ENCODE peak calls at places on chromosomes 2 and 18, in six cellular contexts. Y is astrocyte of the spinal cord, N is GM23248, Z is D341Med, T is T-cell, G is endothelial cell. S is an unnamed sample.

GRCh38 chr18:30810580-30810979 is 232.0 kb downstream of the DSC3 start:
- DNase-seq in N (no peak), G (no peak), Z (no peak), T (no peak), Y (no peak), S (no peak)

GRCh38 chr2:96142217-96143113 is 2.8 kb downstream of the DUSP2 start:
- DNase-seq in Y (no peak), G (no peak), N (no peak), T (peak), Z (no peak), S (peak)

GRCh38 chr2:25387479-25388449 is 46.0 kb upstream of the DNMT3A start:
- DNase-seq in N (no peak), Z (no peak), T (no peak), G (no peak), Y (no peak), S (no peak)

GRCh38 chr2:236746833-236747232 is 177.2 kb downstream of the ACKR3 start:
- DNase-seq in N (no peak), Y (no peak), Z (no peak), G (no peak), T (no peak), S (no peak)

GRCh38 chr2:75292826-75293225 is 93.5 kb upstream of the TACR1 start:
- DNase-seq in Z (no peak), G (no peak), T (no peak), N (peak), Y (peak), S (no peak)

GRCh38 chr2:150280255-150280654 is 207.2 kb downstream of the RND3 start:
- DNase-seq in Y (peak), T (no peak), G (no peak), Z (no peak), N (peak), S (no peak)

GRCh38 chr2:166091439-166091838 is 36.4 kb downstream of the SCN1A start:
- DNase-seq in Y (peak), Z (no peak), T (no peak), G (no peak), N (no peak), S (no peak)

GRCh38 chr18:11672198-11672597 is 16.9 kb upstream of the GNAL start:
- DNase-seq in T (no peak), Y (no peak), N (no peak), Z (no peak), G (no peak), S (no peak)

GRCh38 chr2:183078467-183079334 is at the start of gene DUSP19:
- DNase-seq in Y (peak), T (peak), N (peak), Z (peak), G (peak), S (peak)

GRCh38 chr18:9333441-9334350 is 877 bp upstream of the TWSG1 start:
- DNase-seq in Y (no peak), G (no peak), N (peak), Z (no peak), T (no peak), S (peak)

GRCh38 chr2:228417526-228417925 is 236.0 kb upstream of the SPHKAP start:
- DNase-seq in N (peak), G (no peak), Z (no peak), Y (peak), T (no peak), S (no peak)

GRCh38 chr2:161419338-161419965 is 3.4 kb downstream of the TBR1 start:
- DNase-seq in Z (no peak), T (no peak), Y (no peak), N (no peak), G (no peak), S (no peak)

GRCh38 chr2:238336151-238336550 is 15.8 kb downstream of the TRAF3IP1 start:
- DNase-seq in N (no peak), T (no peak), Z (no peak), G (no peak), Y (no peak), S (no peak)

GRCh38 chr18:55485666-55486065 is 102.3 kb downstream of the TCF4 start:
- DNase-seq in Z (no peak), Y (peak), N (peak), T (no peak), G (no peak), S (no peak)

GRCh38 chr2:177332041-177332991 is 60.3 kb upstream of the AGPS start:
- DNase-seq in G (peak), Y (peak), N (peak), Z (peak), T (peak), S (no peak)

GRCh38 chr2:132270255-132270654 is 108.5 kb upstream of the ANKRD30BL start:
- DNase-seq in Y (no peak), G (no peak), Z (no peak), T (no peak), N (no peak), S (no peak)

GRCh38 chr2:175441361-175441760 is 259.9 kb upstream of the ATP5MC3 start:
- DNase-seq in T (no peak), Y (no peak), N (no peak), G (no peak), Z (no peak), S (no peak)